ENCODE peak calls at places on chromosomes 2 and 18, in nine cellular contexts. C is BJ; G is SJSA1; L is ovary; D is WERI-Rb-1; M is GM06990; Y is right atrium auricular region; E is small intestine; U is CD4-positive, CD25-positive, alpha-beta regulatory T cell. W is an unnamed sample.

GRCh38 chr18:31825772-31826171 is 65.1 kb upstream of the SLC25A52 start:
- DNase-seq in C (no peak), G (no peak), L (no peak), D (no peak), M (no peak), Y (no peak), E (no peak), U (no peak), W (no peak)

GRCh38 chr2:9010866-9011265 is 7.4 kb upstream of the MBOAT2 start:
- DNase-seq in C (no peak), G (no peak), L (no peak), D (no peak), M (no peak), Y (no peak), E (no peak), U (no peak), W (no peak)

GRCh38 chr2:64196986-64197385 is 52.8 kb upstream of the PELI1 start:
- DNase-seq in C (no peak), G (no peak), L (no peak), D (no peak), M (no peak), Y (no peak), E (no peak), U (no peak), W (no peak)

GRCh38 chr2:142165790-142166189 is 35.0 kb upstream of the LRP1B start:
- DNase-seq in C (peak; percentile 4), G (peak; percentile 50), L (no peak), D (peak; percentile 66), M (no peak), Y (no peak), E (no peak), U (no peak), W (no peak)

GRCh38 chr2:134788417-134788816 is 50.0 kb upstream of the ACMSD start:
- DNase-seq in C (no peak), G (no peak), L (no peak), D (no peak), M (no peak), Y (no peak), E (no peak), U (no peak), W (no peak)

GRCh38 chr2:219727771-219728429 is 100.5 kb downstream of the SLC4A3 start:
- DNase-seq in C (no peak), G (no peak), L (no peak), D (no peak), M (no peak), Y (peak; percentile 63), E (no peak), U (no peak), W (no peak)

GRCh38 chr18:73752546-73752945 is 395.1 kb downstream of the FBXO15 start:
- DNase-seq in C (no peak), G (no peak), L (no peak), D (no peak), M (no peak), Y (no peak), E (no peak), U (no peak), W (no peak)

GRCh38 chr2:38315707-38316333 is 61.3 kb downstream of the ATL2 start:
- DNase-seq in C (no peak), G (no peak), L (no peak), D (peak; percentile 34), M (no peak), Y (no peak), E (peak; percentile 49), U (peak; percentile 70), W (peak; percentile 18)

GRCh38 chr18:24659837-24660720 is 199.6 kb downstream of the HRH4 start:
- DNase-seq in C (no peak), G (no peak), L (peak; percentile 28), D (no peak), M (peak; percentile 14), Y (peak; percentile 63), E (peak; percentile 33), U (peak; percentile 71), W (no peak)

GRCh38 chr2:180938419-180938818 is 42.0 kb upstream of the UBE2E3 start:
- DNase-seq in C (no peak), G (no peak), L (no peak), D (no peak), M (no peak), Y (no peak), E (no peak), U (no peak), W (no peak)

GRCh38 chr18:3984163-3984757 is 470.8 kb downstream of the DLGAP1 start:
- DNase-seq in C (no peak), G (no peak), L (no peak), D (no peak), M (no peak), Y (no peak), E (no peak), U (no peak), W (no peak)

GRCh38 chr2:101991731-101992145 is at the start of gene IL1R2:
- DNase-seq in C (no peak), G (no peak), L (no peak), D (no peak), M (no peak), Y (no peak), E (peak; percentile 9), U (no peak), W (peak; percentile 57)

GRCh38 chr2:58032016-58032750 is 14.4 kb upstream of the VRK2 start:
- DNase-seq in C (no peak), G (no peak), L (no peak), D (no peak), M (no peak), Y (no peak), E (no peak), U (no peak), W (peak; percentile 43)

DNA sequence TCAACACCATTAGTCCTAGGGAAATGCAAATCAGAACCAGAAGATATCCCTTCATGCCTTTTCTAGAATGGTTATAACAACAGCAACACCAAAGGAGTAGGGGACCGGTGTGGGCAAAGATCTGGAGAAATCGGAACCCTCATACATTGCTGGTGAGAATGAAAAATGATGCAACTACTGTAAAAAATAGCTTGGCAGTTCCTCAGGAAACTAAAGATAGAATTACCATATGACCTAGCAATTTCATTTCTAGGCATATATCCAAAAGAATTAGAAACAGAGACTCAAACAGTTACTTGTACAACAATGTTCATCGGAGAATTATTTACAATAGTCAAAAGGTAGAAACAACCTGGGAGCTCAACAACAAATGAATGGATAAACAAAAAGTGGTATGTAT is 29.2 kb upstream of the CDH7 start:
- DNase-seq in C (no peak), G (no peak), L (no peak), D (no peak), M (no peak), Y (no peak), E (no peak), U (no peak), W (no peak)
- H3K27me3 ChIP-seq in C (no peaks in the 10 kb centered on the region), G (no peaks in the 10 kb centered on the region), L (no peaks in the 10 kb centered on the region), D (no peaks in the 10 kb centered on the region), M (no peaks in the 10 kb centered on the region), Y (no peaks in the 10 kb centered on the region), E (no peaks in the 10 kb centered on the region), U (no peaks in the 10 kb centered on the region), W (no peaks in the 10 kb centered on the region)

GRCh38 chr2:233105156-233105895 is 45.2 kb downstream of the INPP5D start:
- DNase-seq in C (no peak), G (no peak), L (no peak), D (no peak), M (no peak), Y (no peak), E (no peak), U (no peak), W (no peak)
- H3K27me3 ChIP-seq in C (no peaks in the 10 kb centered on the region), G (no peaks in the 10 kb centered on the region), L (no peaks in the 10 kb centered on the region), D (no peaks in the 10 kb centered on the region), M (no peaks in the 10 kb centered on the region), Y (no peaks in the 10 kb centered on the region), E (no peaks in the 10 kb centered on the region), U (no peaks in the 10 kb centered on the region), W (no peaks in the 10 kb centered on the region)

GRCh38 chr2:112701092-112701491 is 19.7 kb upstream of the NT5DC4 start:
- DNase-seq in C (no peak), G (peak; percentile 7), L (no peak), D (no peak), M (no peak), Y (peak; percentile 57), E (no peak), U (no peak), W (peak; percentile 65)

GRCh38 chr2:112706170-112706664 is 14.6 kb upstream of the NT5DC4 start:
- DNase-seq in C (no peak), G (peak; percentile 29), L (no peak), D (no peak), M (peak; percentile 71), Y (peak; percentile 21), E (peak; percentile 38), U (peak; percentile 77), W (peak; percentile 77)

GRCh38 chr2:112700004-112700667 is 20.7 kb upstream of the NT5DC4 start:
- DNase-seq in C (no peak), G (no peak), L (no peak), D (no peak), M (no peak), Y (no peak), E (no peak), U (no peak), W (peak; percentile 66)

GRCh38 chr2:112705576-112705975 is 15.2 kb upstream of the NT5DC4 start:
- DNase-seq in C (no peak), G (no peak), L (no peak), D (no peak), M (no peak), Y (peak; percentile 32), E (no peak), U (no peak), W (no peak)

DNA sequence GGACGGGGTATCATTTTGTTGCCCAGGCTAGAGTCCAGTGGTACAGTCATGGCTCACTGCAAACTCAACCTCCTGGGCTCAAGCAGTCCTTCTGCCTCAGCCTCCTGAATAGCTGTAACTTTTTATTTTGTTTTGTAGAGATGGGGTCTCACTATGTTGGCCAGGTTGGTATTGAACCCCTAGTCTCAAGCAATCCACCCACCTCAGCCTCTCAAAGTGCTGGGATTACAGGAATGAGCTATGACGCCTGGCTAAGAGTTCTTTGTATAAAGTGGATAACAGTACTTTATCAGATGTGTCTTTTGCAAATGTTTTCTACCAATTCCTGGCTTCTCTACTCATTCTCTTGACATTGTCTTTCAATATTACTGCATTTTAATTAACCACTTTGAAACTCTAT is 17.1 kb upstream of the NT5DC4 start:
- DNase-seq in C (no peak), G (peak; percentile 2), L (no peak), D (no peak), M (no peak), Y (no peak), E (no peak), U (no peak), W (no peak)
- H3K27me3 ChIP-seq in C (no peaks in the 10 kb centered on the region), G (no peaks in the 10 kb centered on the region), L (no peaks in the 10 kb centered on the region), D (no peaks in the 10 kb centered on the region), M (no peaks in the 10 kb centered on the region), Y (no peaks in the 10 kb centered on the region), E (peaks cover 2% of the 10 kb centered on the region), U (peaks cover 2% of the 10 kb centered on the region), W (no peaks in the 10 kb centered on the region)

DNA sequence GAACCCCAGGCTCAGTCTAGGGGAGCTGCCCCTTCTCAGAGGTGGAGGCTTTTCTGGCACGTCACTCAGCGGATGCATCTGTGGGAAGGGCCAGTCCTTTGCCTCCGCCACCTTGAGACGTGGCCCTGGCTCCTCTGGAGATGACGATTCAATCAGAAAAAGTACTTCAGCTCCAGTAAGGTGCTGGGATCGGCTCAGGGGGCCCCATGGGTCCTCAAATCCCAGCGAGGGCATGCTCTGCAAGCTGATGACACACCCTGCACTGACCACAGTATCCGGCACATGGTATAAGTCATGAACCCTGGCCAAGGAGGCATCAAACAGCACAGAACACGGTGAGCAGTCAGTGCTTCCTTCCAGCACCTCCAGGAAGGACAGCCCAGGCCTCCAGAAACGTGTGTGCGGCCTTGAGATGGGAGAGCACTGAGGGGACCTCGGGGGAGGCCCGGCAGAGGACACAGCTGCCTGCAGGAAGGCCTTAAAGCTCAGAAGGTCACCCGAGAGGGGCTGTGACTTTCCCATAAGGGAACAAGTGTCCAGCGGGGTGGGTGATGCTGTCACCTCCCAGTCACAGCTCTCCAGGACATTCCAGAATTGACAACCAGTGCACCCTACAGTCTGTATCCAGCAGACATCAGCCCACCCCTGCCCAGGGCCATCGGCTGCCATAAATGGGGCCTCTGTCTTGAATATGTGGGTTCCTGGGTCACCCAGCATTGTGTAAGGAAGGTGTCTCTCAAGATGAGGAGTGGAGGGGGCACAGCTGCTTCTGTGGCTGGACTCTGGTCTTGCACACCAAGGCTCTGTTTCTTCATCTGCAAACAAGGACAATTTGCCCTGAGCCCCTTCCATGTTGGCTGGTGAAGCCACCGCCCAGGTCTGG is 205.8 kb downstream of the NDUFA10 start:
- DNase-seq in C (no peak), G (peak; percentile 32), L (no peak), D (no peak), M (no peak), Y (peak; percentile 55), E (no peak), U (no peak), W (no peak)
- H3K27me3 ChIP-seq in C (no peaks in the 10 kb centered on the region), G (peaks cover 9% of the 10 kb centered on the region), L (no peaks in the 10 kb centered on the region), D (no peaks in the 10 kb centered on the region), M (no peaks in the 10 kb centered on the region), Y (no peaks in the 10 kb centered on the region), E (no peaks in the 10 kb centered on the region), U (no peaks in the 10 kb centered on the region), W (no peaks in the 10 kb centered on the region)